ENCODE peak calls at places on chromosome 2, in four cellular contexts. One of them, this sample, is unnamed.

GRCh38 chr2:185417111-185417510 is 321.5 kb upstream of the FSIP2 start:
- DNase-seq in stimulated activated CD4-positive, alpha-beta T cell treated with anti-CD3 and anti-CD28 coated beads, Interleukin-15, amount 100 ng/mL, for 1 hour: no peak
- DNase-seq in AG08395: no peak
- DNase-seq in T-helper 2 cell: no peak
- DNase-seq in this sample: no peak

GRCh38 chr2:202135111-202135874 is 62.2 kb downstream of the KIAA2012 start:
- DNase-seq in AG08395: peak
- DNase-seq in T-helper 2 cell: no peak
- DNase-seq in stimulated activated CD4-positive, alpha-beta T cell treated with anti-CD3 and anti-CD28 coated beads, Interleukin-15, amount 100 ng/mL, for 1 hour: no peak
- DNase-seq in this sample: no peak

GRCh38 chr2:146457221-146457620 is 1387.6 kb upstream of the ACVR2A start:
- DNase-seq in stimulated activated CD4-positive, alpha-beta T cell treated with anti-CD3 and anti-CD28 coated beads, Interleukin-15, amount 100 ng/mL, for 1 hour: no peak
- DNase-seq in T-helper 2 cell: no peak
- DNase-seq in AG08395: no peak
- DNase-seq in this sample: no peak

GRCh38 chr2:55111570-55112228 is 61.4 kb upstream of the RTN4 start:
- DNase-seq in stimulated activated CD4-positive, alpha-beta T cell treated with anti-CD3 and anti-CD28 coated beads, Interleukin-15, amount 100 ng/mL, for 1 hour: no peak
- DNase-seq in T-helper 2 cell: no peak
- DNase-seq in AG08395: peak
- DNase-seq in this sample: no peak

GRCh38 chr2:172768406-172768805 is 32.8 kb downstream of the RAPGEF4 start:
- DNase-seq in stimulated activated CD4-positive, alpha-beta T cell treated with anti-CD3 and anti-CD28 coated beads, Interleukin-15, amount 100 ng/mL, for 1 hour: no peak
- DNase-seq in AG08395: no peak
- DNase-seq in T-helper 2 cell: no peak
- DNase-seq in this sample: no peak

GRCh38 chr2:241876528-241877196 is 7.1 kb downstream of the RTP5 start:
- DNase-seq in AG08395: no peak
- DNase-seq in T-helper 2 cell: no peak
- DNase-seq in stimulated activated CD4-positive, alpha-beta T cell treated with anti-CD3 and anti-CD28 coated beads, Interleukin-15, amount 100 ng/mL, for 1 hour: no peak
- DNase-seq in this sample: no peak

GRCh38 chr2:95149397-95149984 is 10.2 kb downstream of the ZNF514 start:
- DNase-seq in AG08395: no peak
- DNase-seq in stimulated activated CD4-positive, alpha-beta T cell treated with anti-CD3 and anti-CD28 coated beads, Interleukin-15, amount 100 ng/mL, for 1 hour: no peak
- DNase-seq in T-helper 2 cell: no peak
- DNase-seq in this sample: no peak

GRCh38 chr2:97992836-97993825 is 2.6 kb downstream of the TMEM131 start:
- DNase-seq in T-helper 2 cell: no peak
- DNase-seq in AG08395: no peak
- DNase-seq in stimulated activated CD4-positive, alpha-beta T cell treated with anti-CD3 and anti-CD28 coated beads, Interleukin-15, amount 100 ng/mL, for 1 hour: no peak
- DNase-seq in this sample: no peak

GRCh38 chr2:98404556-98405250 is 40.0 kb upstream of the INPP4A start:
- DNase-seq in T-helper 2 cell: no peak
- DNase-seq in stimulated activated CD4-positive, alpha-beta T cell treated with anti-CD3 and anti-CD28 coated beads, Interleukin-15, amount 100 ng/mL, for 1 hour: no peak
- DNase-seq in AG08395: no peak
- DNase-seq in this sample: no peak

GRCh38 chr2:71759056-71759455 is 305.7 kb downstream of the DYSF start:
- DNase-seq in AG08395: no peak
- DNase-seq in stimulated activated CD4-positive, alpha-beta T cell treated with anti-CD3 and anti-CD28 coated beads, Interleukin-15, amount 100 ng/mL, for 1 hour: no peak
- DNase-seq in T-helper 2 cell: no peak
- DNase-seq in this sample: no peak

GRCh38 chr2:97011977-97012569 is 25.7 kb upstream of the FAM178B start:
- DNase-seq in T-helper 2 cell: peak
- DNase-seq in AG08395: peak
- DNase-seq in stimulated activated CD4-positive, alpha-beta T cell treated with anti-CD3 and anti-CD28 coated beads, Interleukin-15, amount 100 ng/mL, for 1 hour: no peak
- DNase-seq in this sample: peak

GRCh38 chr2:240060977-240061591 is 7.8 kb upstream of the OR6B3 start:
- DNase-seq in AG08395: peak
- DNase-seq in stimulated activated CD4-positive, alpha-beta T cell treated with anti-CD3 and anti-CD28 coated beads, Interleukin-15, amount 100 ng/mL, for 1 hour: no peak
- DNase-seq in T-helper 2 cell: peak
- DNase-seq in this sample: peak

GRCh38 chr2:160522951-160523700 is 29.5 kb upstream of the RBMS1 start:
- DNase-seq in stimulated activated CD4-positive, alpha-beta T cell treated with anti-CD3 and anti-CD28 coated beads, Interleukin-15, amount 100 ng/mL, for 1 hour: no peak
- DNase-seq in AG08395: peak
- DNase-seq in T-helper 2 cell: no peak
- DNase-seq in this sample: no peak

GRCh38 chr2:194166818-194167217 is 1490.2 kb upstream of the SLC39A10 start:
- DNase-seq in T-helper 2 cell: peak
- DNase-seq in AG08395: no peak
- DNase-seq in stimulated activated CD4-positive, alpha-beta T cell treated with anti-CD3 and anti-CD28 coated beads, Interleukin-15, amount 100 ng/mL, for 1 hour: no peak
- DNase-seq in this sample: no peak

GRCh38 chr2:176997074-176997791 is 215.4 kb upstream of the HNRNPA3 start:
- DNase-seq in stimulated activated CD4-positive, alpha-beta T cell treated with anti-CD3 and anti-CD28 coated beads, Interleukin-15, amount 100 ng/mL, for 1 hour: no peak
- DNase-seq in T-helper 2 cell: peak
- DNase-seq in AG08395: peak
- DNase-seq in this sample: peak

GRCh38 chr2:96336873-96337272 is 1.3 kb downstream of the NCAPH start:
- DNase-seq in AG08395: no peak
- DNase-seq in stimulated activated CD4-positive, alpha-beta T cell treated with anti-CD3 and anti-CD28 coated beads, Interleukin-15, amount 100 ng/mL, for 1 hour: no peak
- DNase-seq in T-helper 2 cell: no peak
- DNase-seq in this sample: no peak

GRCh38 chr2:54957321-54957999 is 92.8 kb downstream of the RTN4 start:
- DNase-seq in stimulated activated CD4-positive, alpha-beta T cell treated with anti-CD3 and anti-CD28 coated beads, Interleukin-15, amount 100 ng/mL, for 1 hour: no peak
- DNase-seq in AG08395: no peak
- DNase-seq in T-helper 2 cell: no peak
- DNase-seq in this sample: no peak

GRCh38 chr2:44360749-44361329 is 455 bp downstream of the PREPL start:
- DNase-seq in stimulated activated CD4-positive, alpha-beta T cell treated with anti-CD3 and anti-CD28 coated beads, Interleukin-15, amount 100 ng/mL, for 1 hour: no peak
- DNase-seq in AG08395: peak
- DNase-seq in T-helper 2 cell: no peak
- DNase-seq in this sample: no peak

GRCh38 chr2:131039908-131040660 is 53.2 kb downstream of the FAM168B start:
- DNase-seq in T-helper 2 cell: peak
- DNase-seq in AG08395: peak
- DNase-seq in stimulated activated CD4-positive, alpha-beta T cell treated with anti-CD3 and anti-CD28 coated beads, Interleukin-15, amount 100 ng/mL, for 1 hour: no peak
- DNase-seq in this sample: peak

GRCh38 chr2:55415300-55415699 is 4.4 kb downstream of the CCDC88A start:
- DNase-seq in AG08395: no peak
- DNase-seq in stimulated activated CD4-positive, alpha-beta T cell treated with anti-CD3 and anti-CD28 coated beads, Interleukin-15, amount 100 ng/mL, for 1 hour: no peak
- DNase-seq in T-helper 2 cell: no peak
- DNase-seq in this sample: no peak

GRCh38 chr2:73268831-73269685 is 15.2 kb downstream of the FBXO41 start:
- DNase-seq in AG08395: peak
- DNase-seq in T-helper 2 cell: peak
- DNase-seq in stimulated activated CD4-positive, alpha-beta T cell treated with anti-CD3 and anti-CD28 coated beads, Interleukin-15, amount 100 ng/mL, for 1 hour: peak
- DNase-seq in this sample: peak

GRCh38 chr2:128416366-128416765 is 97.7 kb upstream of the HS6ST1 start:
- DNase-seq in T-helper 2 cell: no peak
- DNase-seq in AG08395: no peak
- DNase-seq in stimulated activated CD4-positive, alpha-beta T cell treated with anti-CD3 and anti-CD28 coated beads, Interleukin-15, amount 100 ng/mL, for 1 hour: no peak
- DNase-seq in this sample: no peak

This sample was measured in CD4-positive, alpha-beta memory T cell.